ENCODE peak calls at places on chromosomes 12 and 14, in nine cellular contexts. C is fibroblast of lung, K is uterus, Y is tibial nerve, L is bronchial epithelial cell, M is WERI-Rb-1, Z is brain microvascular endothelial cell, T is lower lobe of right lung, O is stomach. S is an unnamed sample.

GRCh38 chr12:122327014-122327413 is 60.7 kb upstream of the VPS33A start:
- DNase-seq in C (no peak), K (no peak), Y (no peak), L (no peak), M (no peak), Z (no peak), T (no peak), O (no peak), S (no peak)

GRCh38 chr14:54182419-54183040 is 214.3 kb upstream of the CDKN3 start:
- DNase-seq in C (peak), K (no peak), Y (no peak), L (peak), M (no peak), Z (no peak), T (no peak), O (no peak), S (no peak)

GRCh38 chr14:75094896-75095295 is 25.5 kb downstream of the ZC2HC1C start:
- DNase-seq in C (no peak), K (no peak), Y (no peak), L (no peak), M (no peak), Z (no peak), T (no peak), O (no peak), S (no peak)

GRCh38 chr12:47844264-47845020 is 24.7 kb upstream of the HDAC7 start:
- DNase-seq in C (peak), K (no peak), Y (no peak), L (no peak), M (no peak), Z (no peak), T (peak), O (no peak), S (peak)

GRCh38 chr12:49295087-49296001 is at the start of gene PRPH:
- DNase-seq in C (no peak), K (no peak), Y (no peak), L (no peak), M (no peak), Z (no peak), T (no peak), O (no peak), S (no peak)

GRCh38 chr14:69539631-69540410 is 34.9 kb downstream of the CCDC177 start:
- DNase-seq in C (peak), K (no peak), Y (peak), L (peak), M (no peak), Z (no peak), T (peak), O (peak), S (peak)

GRCh38 chr14:100534528-100535286 is 52.5 kb downstream of the BEGAIN start:
- DNase-seq in C (no peak), K (peak), Y (peak), L (no peak), M (peak), Z (no peak), T (peak), O (no peak), S (no peak)

GRCh38 chr12:90163975-90164374 is 455.3 kb upstream of the ATP2B1 start:
- DNase-seq in C (no peak), K (no peak), Y (no peak), L (no peak), M (peak), Z (no peak), T (no peak), O (no peak), S (no peak)

GRCh38 chr12:119182701-119183493 is 4.2 kb downstream of the HSPB8 start:
- DNase-seq in C (peak), K (no peak), Y (no peak), L (peak), M (no peak), Z (peak), T (no peak), O (no peak), S (peak)

GRCh38 chr14:64990291-64990690 is 3.6 kb downstream of the FNTB start:
- DNase-seq in C (no peak), K (no peak), Y (no peak), L (no peak), M (no peak), Z (no peak), T (no peak), O (no peak), S (no peak)

GRCh38 chr14:71623939-71624338 is 308.3 kb upstream of the RGS6 start:
- DNase-seq in C (no peak), K (no peak), Y (no peak), L (no peak), M (no peak), Z (no peak), T (no peak), O (no peak), S (no peak)

GRCh38 chr14:90397401-90398314 is 829 bp downstream of the CALM1 start:
- DNase-seq in C (peak), K (peak), Y (peak), L (no peak), M (peak), Z (peak), T (peak), O (peak), S (no peak)

GRCh38 chr14:67999290-67999689 is 179.7 kb downstream of the RAD51B start:
- DNase-seq in C (peak), K (no peak), Y (no peak), L (peak), M (no peak), Z (no peak), T (no peak), O (no peak), S (peak)

GRCh38 chr14:105485720-105486332 is 860 bp upstream of the CRIP1 start:
- DNase-seq in C (no peak), K (no peak), Y (no peak), L (no peak), M (peak), Z (no peak), T (no peak), O (no peak), S (no peak)

GRCh38 chr14:103879570-103880333 is 32.4 kb upstream of the PPP1R13B start:
- DNase-seq in C (no peak), K (peak), Y (no peak), L (peak), M (no peak), Z (no peak), T (peak), O (peak), S (peak)

GRCh38 chr12:6827982-6828670 is at the start of gene P3H3:
- DNase-seq in C (peak), K (peak), Y (no peak), L (peak), M (peak), Z (peak), T (no peak), O (no peak), S (peak)

GRCh38 chr12:95634622-95635621 is 83.6 kb upstream of the USP44 start:
- DNase-seq in C (peak), K (no peak), Y (no peak), L (peak), M (no peak), Z (peak), T (no peak), O (peak), S (peak)

GRCh38 chr14:104135121-104135903 is 3.1 kb upstream of the KIF26A start:
- DNase-seq in C (no peak), K (no peak), Y (no peak), L (peak), M (peak), Z (no peak), T (peak), O (no peak), S (no peak)

GRCh38 chr14:104289485-104289884 is 151.1 kb downstream of the KIF26A start:
- DNase-seq in C (no peak), K (no peak), Y (no peak), L (no peak), M (no peak), Z (no peak), T (no peak), O (no peak), S (no peak)

GRCh38 chr12:68290126-68290525 is 36.7 kb upstream of the IL22 start:
- DNase-seq in C (no peak), K (no peak), Y (no peak), L (no peak), M (no peak), Z (no peak), T (no peak), O (no peak), S (no peak)

GRCh38 chr14:52792097-52792415 is 649 bp upstream of the GNPNAT1 start:
- DNase-seq in C (no peak), K (no peak), Y (no peak), L (peak), M (no peak), Z (no peak), T (no peak), O (no peak), S (no peak)

GRCh38 chr12:112214064-112214463 is 88.7 kb downstream of the TRAFD1 start:
- DNase-seq in C (peak), K (no peak), Y (no peak), L (no peak), M (no peak), Z (no peak), T (no peak), O (no peak), S (no peak)

GRCh38 chr12:106238146-106238545 is 9.7 kb downstream of the CKAP4 start:
- DNase-seq in C (no peak), K (no peak), Y (no peak), L (no peak), M (no peak), Z (no peak), T (no peak), O (no peak), S (peak)

GRCh38 chr12:70367268-70368141 is 1.4 kb downstream of the KCNMB4 start:
- DNase-seq in C (peak), K (no peak), Y (no peak), L (no peak), M (no peak), Z (no peak), T (no peak), O (no peak), S (peak)

GRCh38 chr14:56125772-56126411 is 7.7 kb downstream of the PELI2 start:
- DNase-seq in C (no peak), K (no peak), Y (no peak), L (no peak), M (peak), Z (no peak), T (no peak), O (no peak), S (no peak)

GRCh38 chr12:88308825-88309224 is 166.7 kb downstream of the TMTC3 start:
- DNase-seq in C (peak), K (no peak), Y (no peak), L (peak), M (no peak), Z (peak), T (no peak), O (no peak), S (peak)

GRCh38 chr14:52068741-52069616 is at the start of gene NID2:
- DNase-seq in C (peak), K (peak), Y (peak), L (peak), M (peak), Z (peak), T (peak), O (peak), S (peak)

GRCh38 chr12:50603817-50604639 is 99.2 kb downstream of the DIP2B start:
- DNase-seq in C (peak), K (peak), Y (peak), L (no peak), M (no peak), Z (peak), T (no peak), O (no peak), S (peak)

GRCh38 chr12:123489580-123489979 is 31.6 kb downstream of the SNRNP35 start:
- DNase-seq in C (no peak), K (no peak), Y (no peak), L (no peak), M (no peak), Z (no peak), T (no peak), O (no peak), S (no peak)

GRCh38 chr12:51098611-51099010 is 15.2 kb upstream of the CSRNP2 start:
- DNase-seq in C (no peak), K (no peak), Y (no peak), L (peak), M (no peak), Z (no peak), T (no peak), O (no peak), S (no peak)

GRCh38 chr12:100020370-100020769 is 35.6 kb upstream of the ANKS1B start:
- DNase-seq in C (no peak), K (no peak), Y (no peak), L (no peak), M (peak), Z (peak), T (no peak), O (no peak), S (no peak)

GRCh38 chr12:67474934-67475620 is 173.5 kb upstream of the DYRK2 start:
- DNase-seq in C (no peak), K (no peak), Y (no peak), L (no peak), M (no peak), Z (no peak), T (no peak), O (no peak), S (no peak)

GRCh38 chr14:58901826-58902225 is 264.1 kb downstream of the DACT1 start:
- DNase-seq in C (no peak), K (no peak), Y (no peak), L (no peak), M (no peak), Z (no peak), T (no peak), O (no peak), S (no peak)

GRCh38 chr14:31881531-31882310 is 195.4 kb upstream of the ARHGAP5 start:
- DNase-seq in C (no peak), K (no peak), Y (no peak), L (no peak), M (no peak), Z (no peak), T (no peak), O (no peak), S (peak)

GRCh38 chr14:71049435-71050147 is 142.3 kb downstream of the PCNX1 start:
- DNase-seq in C (peak), K (no peak), Y (no peak), L (peak), M (no peak), Z (no peak), T (no peak), O (no peak), S (peak)

GRCh38 chr12:3511760-3512159 is 20.8 kb downstream of the PRMT8 start:
- DNase-seq in C (no peak), K (no peak), Y (no peak), L (no peak), M (no peak), Z (no peak), T (no peak), O (no peak), S (no peak)

GRCh38 chr12:6180300-6181051 is 19.7 kb upstream of the CD9 start:
- DNase-seq in C (peak), K (peak), Y (peak), L (peak), M (no peak), Z (peak), T (peak), O (peak), S (peak)

GRCh38 chr14:20998674-20999366 is at the start of gene SLC39A2:
- DNase-seq in C (peak), K (no peak), Y (no peak), L (peak), M (no peak), Z (peak), T (no peak), O (no peak), S (peak)

DNA sequence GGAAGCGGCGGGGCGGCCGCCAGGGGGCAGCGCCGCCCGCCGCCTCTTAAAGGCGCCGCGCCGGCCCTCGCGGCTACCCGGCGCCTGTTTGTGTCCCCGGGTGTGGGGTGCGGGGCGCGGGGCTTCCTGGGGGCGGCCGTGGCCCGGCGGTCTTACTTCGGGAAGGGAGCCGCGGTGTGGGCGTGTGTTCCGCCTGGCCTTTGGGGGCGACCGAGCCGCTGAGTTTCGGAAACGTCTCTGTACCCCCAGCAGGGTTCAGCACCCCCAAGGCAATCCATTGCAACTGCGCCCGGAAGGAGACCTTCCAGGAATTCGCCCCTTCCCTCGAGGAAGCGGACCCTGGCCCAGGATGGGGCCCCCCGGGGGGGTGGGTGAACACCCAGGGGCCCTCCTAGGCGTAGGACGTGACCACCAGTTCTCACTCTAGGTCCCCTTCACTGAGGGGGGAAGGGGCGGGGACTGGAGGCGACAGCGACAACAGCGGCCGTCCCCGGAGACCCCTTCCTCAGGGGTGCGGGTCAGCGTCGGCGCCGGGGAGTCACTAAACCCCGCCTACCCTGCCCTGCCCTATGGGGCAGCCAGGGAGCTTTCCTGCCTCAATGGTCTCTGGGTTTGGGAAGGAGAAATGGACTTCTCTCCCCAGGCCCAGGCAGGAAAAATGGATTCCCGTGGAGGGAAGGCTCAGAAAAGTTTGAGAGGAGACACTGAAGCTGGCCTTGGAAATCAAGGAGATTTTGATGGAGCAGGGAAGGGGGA is at the start of gene ITPK1:
- DNase-seq in C (peak), K (peak), Y (peak), L (peak), M (peak), Z (no peak), T (peak), O (peak), S (peak)
- TF ChIP-seq CTCF in C (peak), K (no peak), Y (peak), L (peak), M (peak), Z (peak), T (no peak), O (no peak), S (no peak)

DNA sequence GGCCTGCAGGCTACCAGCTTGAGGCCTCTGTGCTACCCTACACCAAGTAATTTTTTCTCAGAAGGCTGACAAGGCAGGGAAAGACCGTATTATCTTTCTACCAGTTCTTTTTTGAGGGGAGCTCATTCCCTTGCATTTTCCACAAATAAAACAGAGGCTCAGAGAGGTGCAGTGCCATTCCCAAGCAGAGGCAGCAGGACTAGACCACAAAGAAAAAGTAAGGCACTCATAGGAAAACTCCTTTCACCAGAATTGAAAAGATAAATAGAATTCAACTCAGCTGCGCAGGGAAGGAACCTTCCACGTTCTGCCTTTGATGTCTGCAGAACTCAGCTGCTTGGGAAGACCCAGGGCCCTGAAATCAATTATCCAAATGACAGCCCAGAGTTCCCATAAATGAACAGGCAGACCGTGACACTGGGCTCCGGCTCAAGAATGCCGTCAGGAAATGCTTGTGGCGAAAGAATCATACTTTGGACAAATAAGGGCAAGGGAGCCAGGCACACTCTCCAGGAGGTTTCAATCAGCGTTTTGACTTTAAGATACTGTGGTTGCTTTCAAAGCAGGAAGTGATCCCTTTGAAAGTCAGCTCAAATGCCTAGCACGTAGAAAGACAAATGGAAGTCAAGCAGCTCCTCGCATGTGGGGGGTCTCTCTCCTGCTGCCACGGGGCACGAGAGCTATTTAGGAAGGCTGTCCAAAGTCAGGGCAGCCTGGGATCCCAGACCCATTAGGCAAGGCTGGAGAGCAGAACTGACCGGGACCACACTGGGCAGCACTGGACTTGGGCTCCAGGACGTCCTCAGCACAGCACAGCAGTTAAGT is 14.0 kb downstream of the KCTD10 start:
- DNase-seq in C (peak), K (peak), Y (peak), L (peak), M (no peak), Z (peak), T (peak), O (peak), S (peak)
- H3K4me3 ChIP-seq in C (peak), K (no peak), Y (peak), L (no peak), M (no peak), Z (peak), T (peak), O (peak), S (peak)

GRCh38 chr14:92657457-92658142 is 90.8 kb downstream of the LGMN start:
- DNase-seq in C (no peak), K (no peak), Y (peak), L (no peak), M (no peak), Z (no peak), T (peak), O (peak), S (no peak)

GRCh38 chr14:92655372-92655771 is 93.1 kb downstream of the LGMN start:
- DNase-seq in C (no peak), K (no peak), Y (no peak), L (no peak), M (no peak), Z (no peak), T (no peak), O (no peak), S (no peak)

GRCh38 chr14:92655802-92656201 is 92.6 kb downstream of the LGMN start:
- DNase-seq in C (no peak), K (no peak), Y (no peak), L (no peak), M (no peak), Z (no peak), T (no peak), O (no peak), S (no peak)

GRCh38 chr14:92658160-92658559 is 90.3 kb downstream of the LGMN start:
- DNase-seq in C (no peak), K (no peak), Y (no peak), L (no peak), M (no peak), Z (no peak), T (no peak), O (no peak), S (no peak)

DNA sequence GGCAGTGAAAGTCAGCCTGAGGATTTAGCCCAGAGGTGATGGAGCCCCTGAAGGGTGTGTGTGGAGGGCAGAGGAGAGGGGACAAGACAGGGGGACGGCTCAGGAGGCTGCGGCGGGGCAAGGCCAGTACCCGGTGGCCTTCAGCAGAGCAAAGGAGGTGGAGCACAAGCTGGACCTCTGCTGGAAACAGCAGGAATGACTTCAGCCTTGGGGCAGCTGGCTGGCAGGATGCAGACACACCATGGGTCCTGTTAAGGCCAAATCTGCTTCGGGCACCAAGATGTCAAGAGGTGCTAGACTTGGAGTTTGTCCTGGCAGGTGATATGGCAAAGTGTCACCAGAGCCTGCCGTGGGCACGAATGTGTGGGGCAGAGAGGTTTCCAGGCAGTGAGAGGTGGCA is 92.1 kb downstream of the LGMN start:
- DNase-seq in C (no peak), K (no peak), Y (no peak), L (no peak), M (no peak), Z (no peak), T (no peak), O (no peak), S (no peak)
- TF ChIP-seq CTCF in C (no peak), K (no peak), Y (no peak), L (no peak), M (peak), Z (peak), T (no peak), O (no peak), S (peak)

DNA sequence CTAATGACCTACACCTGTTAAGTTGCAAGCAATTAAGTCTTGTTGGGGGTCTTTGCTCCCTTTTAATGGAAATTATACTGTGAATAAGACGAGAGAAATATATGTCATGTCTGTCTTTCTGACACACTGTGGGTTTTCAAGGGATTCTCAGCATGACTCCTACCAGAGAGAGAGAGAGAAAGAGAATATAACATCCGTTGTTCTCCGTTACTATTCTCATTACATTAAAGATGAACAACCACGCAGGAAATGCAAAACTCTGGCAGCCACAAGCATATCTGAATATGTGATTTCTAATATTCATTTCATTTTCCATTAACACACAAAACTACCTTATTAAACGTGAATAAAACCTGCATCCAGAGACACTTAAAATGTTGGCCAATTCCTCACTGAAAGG is 67.3 kb upstream of the EGLN3 start:
- DNase-seq in C (no peak), K (no peak), Y (no peak), L (no peak), M (no peak), Z (no peak), T (no peak), O (no peak), S (no peak)
- H3K4me3 ChIP-seq in C (no peak), K (no peak), Y (peak), L (no peak), M (no peak), Z (no peak), T (no peak), O (no peak), S (peak)

GRCh38 chr12:12008232-12008850 is 62.4 kb upstream of the BCL2L14 start:
- DNase-seq in C (no peak), K (no peak), Y (no peak), L (no peak), M (no peak), Z (no peak), T (no peak), O (no peak), S (no peak)
- TF ChIP-seq CTCF in C (peak), K (no peak), Y (peak), L (no peak), M (peak), Z (peak), T (peak), O (no peak), S (peak)